ENCODE peak calls at places on chromosomes 1 and 21, in six cellular contexts. One of them, this sample, is unnamed.

GRCh38 chr1:188706742-188707141 is 1770.9 kb downstream of the BRINP3 start:
- DNase-seq in astrocyte of the cerebellum: peak; percentile 5
- DNase-seq in left ventricle myocardium inferior: no peak
- DNase-seq in kidney epithelial cell: peak; percentile 65
- DNase-seq in brain microvascular endothelial cell: peak; percentile 55
- DNase-seq in right lobe of liver: no peak
- DNase-seq in this sample: no peak

GRCh38 chr1:167746013-167746672 is 24.4 kb downstream of the MPZL1 start:
- DNase-seq in astrocyte of the cerebellum: no peak
- DNase-seq in left ventricle myocardium inferior: no peak
- DNase-seq in kidney epithelial cell: no peak
- DNase-seq in brain microvascular endothelial cell: no peak
- DNase-seq in right lobe of liver: no peak
- DNase-seq in this sample: no peak

GRCh38 chr1:60974524-60974923 is 107.8 kb upstream of the NFIA start:
- DNase-seq in astrocyte of the cerebellum: no peak
- DNase-seq in left ventricle myocardium inferior: no peak
- DNase-seq in kidney epithelial cell: no peak
- DNase-seq in brain microvascular endothelial cell: no peak
- DNase-seq in right lobe of liver: no peak
- DNase-seq in this sample: no peak

GRCh38 chr1:59900640-59901039 is 25.9 kb downstream of the CYP2J2 start:
- DNase-seq in astrocyte of the cerebellum: no peak
- DNase-seq in left ventricle myocardium inferior: no peak
- DNase-seq in kidney epithelial cell: no peak
- DNase-seq in brain microvascular endothelial cell: no peak
- DNase-seq in right lobe of liver: no peak
- DNase-seq in this sample: no peak

GRCh38 chr21:42107881-42108553 is 36.9 kb downstream of the UMODL1 start:
- DNase-seq in astrocyte of the cerebellum: peak; percentile 27
- DNase-seq in left ventricle myocardium inferior: peak; percentile 56
- DNase-seq in kidney epithelial cell: no peak
- DNase-seq in brain microvascular endothelial cell: no peak
- DNase-seq in right lobe of liver: peak; percentile 80
- DNase-seq in this sample: peak; percentile 39

GRCh38 chr1:167227934-167228378 is 7.3 kb downstream of the POU2F1 start:
- DNase-seq in astrocyte of the cerebellum: no peak
- DNase-seq in left ventricle myocardium inferior: no peak
- DNase-seq in kidney epithelial cell: no peak
- DNase-seq in brain microvascular endothelial cell: no peak
- DNase-seq in right lobe of liver: no peak
- DNase-seq in this sample: no peak

GRCh38 chr1:163824006-163824405 is 502.3 kb downstream of the NUF2 start:
- DNase-seq in astrocyte of the cerebellum: peak; percentile 55
- DNase-seq in left ventricle myocardium inferior: peak; percentile 54
- DNase-seq in kidney epithelial cell: peak; percentile 12
- DNase-seq in brain microvascular endothelial cell: peak; percentile 79
- DNase-seq in right lobe of liver: no peak
- DNase-seq in this sample: peak; percentile 36

GRCh38 chr1:178283409-178283808 is 189.5 kb downstream of the RASAL2 start:
- DNase-seq in astrocyte of the cerebellum: no peak
- DNase-seq in left ventricle myocardium inferior: no peak
- DNase-seq in kidney epithelial cell: no peak
- DNase-seq in brain microvascular endothelial cell: peak; percentile 53
- DNase-seq in right lobe of liver: no peak
- DNase-seq in this sample: no peak

GRCh38 chr21:25572895-25573310 is 34.4 kb downstream of the MRPL39 start:
- DNase-seq in astrocyte of the cerebellum: no peak
- DNase-seq in left ventricle myocardium inferior: no peak
- DNase-seq in kidney epithelial cell: no peak
- DNase-seq in brain microvascular endothelial cell: no peak
- DNase-seq in right lobe of liver: no peak
- DNase-seq in this sample: no peak

GRCh38 chr1:234599617-234600417 is 10.2 kb downstream of the IRF2BP2 start:
- DNase-seq in astrocyte of the cerebellum: peak; percentile 65
- DNase-seq in left ventricle myocardium inferior: peak; percentile 92
- DNase-seq in kidney epithelial cell: no peak
- DNase-seq in brain microvascular endothelial cell: peak; percentile 81
- DNase-seq in right lobe of liver: peak; percentile 92
- DNase-seq in this sample: peak; percentile 91

GRCh38 chr21:28633803-28634572 is 358.7 kb downstream of the LTN1 start:
- DNase-seq in astrocyte of the cerebellum: no peak
- DNase-seq in left ventricle myocardium inferior: peak; percentile 29
- DNase-seq in kidney epithelial cell: no peak
- DNase-seq in brain microvascular endothelial cell: peak; percentile 90
- DNase-seq in right lobe of liver: no peak
- DNase-seq in this sample: peak; percentile 32

GRCh38 chr1:34781844-34782391 is 904 bp downstream of the GJB3 start:
- DNase-seq in astrocyte of the cerebellum: no peak
- DNase-seq in left ventricle myocardium inferior: no peak
- DNase-seq in kidney epithelial cell: no peak
- DNase-seq in brain microvascular endothelial cell: no peak
- DNase-seq in right lobe of liver: no peak
- DNase-seq in this sample: no peak
- H3K4me3 ChIP-seq in astrocyte of the cerebellum: no peak overlapping the region
- H3K4me3 ChIP-seq in left ventricle myocardium inferior: peak overlapping the region; percentile 54
- H3K4me3 ChIP-seq in kidney epithelial cell: peak overlapping the region; percentile 60
- H3K4me3 ChIP-seq in brain microvascular endothelial cell: no peak overlapping the region
- H3K4me3 ChIP-seq in right lobe of liver: peak overlapping the region; percentile 40
- H3K4me3 ChIP-seq in this sample: no peak overlapping the region

DNA sequence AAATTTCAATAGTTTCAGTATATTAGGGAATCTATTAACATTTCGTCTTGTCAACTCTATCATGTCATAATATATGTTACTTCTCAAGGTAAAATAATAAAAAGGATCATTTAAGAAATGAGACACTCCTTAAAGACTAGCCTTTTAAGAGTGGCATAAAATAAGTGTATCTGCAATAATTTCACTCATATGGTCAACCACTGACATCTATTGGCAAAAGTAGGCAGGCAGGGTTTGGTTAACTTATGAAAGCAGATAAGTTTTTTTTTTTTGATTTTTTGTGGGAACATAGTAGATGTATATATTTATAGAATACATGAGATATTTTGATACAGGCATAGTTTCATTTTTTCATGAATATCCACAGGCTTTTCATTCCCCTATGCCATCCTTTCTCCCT is 5.5 kb upstream of the RGS21 start:
- DNase-seq in astrocyte of the cerebellum: peak; percentile 54
- DNase-seq in left ventricle myocardium inferior: no peak
- DNase-seq in kidney epithelial cell: peak; percentile 1
- DNase-seq in brain microvascular endothelial cell: peak; percentile 48
- DNase-seq in right lobe of liver: no peak
- DNase-seq in this sample: no peak
- TF ChIP-seq CTCF in astrocyte of the cerebellum: peak; percentile 63
- TF ChIP-seq CTCF in left ventricle myocardium inferior: peak; percentile 58
- TF ChIP-seq CTCF in kidney epithelial cell: peak; percentile 59
- TF ChIP-seq CTCF in brain microvascular endothelial cell: peak; percentile 64
- TF ChIP-seq CTCF in right lobe of liver: peak; percentile 17
- TF ChIP-seq CTCF in this sample: peak; percentile 56

GRCh38 chr1:7862211-7863060 is 9.6 kb upstream of the UTS2 start:
- DNase-seq in astrocyte of the cerebellum: no peak
- DNase-seq in left ventricle myocardium inferior: no peak
- DNase-seq in kidney epithelial cell: no peak
- DNase-seq in brain microvascular endothelial cell: no peak
- DNase-seq in right lobe of liver: no peak
- DNase-seq in this sample: no peak

GRCh38 chr1:7861452-7861851 is 8.6 kb upstream of the UTS2 start:
- DNase-seq in astrocyte of the cerebellum: no peak
- DNase-seq in left ventricle myocardium inferior: no peak
- DNase-seq in kidney epithelial cell: no peak
- DNase-seq in brain microvascular endothelial cell: no peak
- DNase-seq in right lobe of liver: no peak
- DNase-seq in this sample: no peak

GRCh38 chr1:7859406-7859805 is 6.5 kb upstream of the UTS2 start:
- DNase-seq in astrocyte of the cerebellum: no peak
- DNase-seq in left ventricle myocardium inferior: no peak
- DNase-seq in kidney epithelial cell: no peak
- DNase-seq in brain microvascular endothelial cell: no peak
- DNase-seq in right lobe of liver: no peak
- DNase-seq in this sample: no peak

GRCh38 chr1:7857951-7858350 is 5.1 kb upstream of the UTS2 start:
- DNase-seq in astrocyte of the cerebellum: no peak
- DNase-seq in left ventricle myocardium inferior: no peak
- DNase-seq in kidney epithelial cell: no peak
- DNase-seq in brain microvascular endothelial cell: no peak
- DNase-seq in right lobe of liver: no peak
- DNase-seq in this sample: no peak

DNA sequence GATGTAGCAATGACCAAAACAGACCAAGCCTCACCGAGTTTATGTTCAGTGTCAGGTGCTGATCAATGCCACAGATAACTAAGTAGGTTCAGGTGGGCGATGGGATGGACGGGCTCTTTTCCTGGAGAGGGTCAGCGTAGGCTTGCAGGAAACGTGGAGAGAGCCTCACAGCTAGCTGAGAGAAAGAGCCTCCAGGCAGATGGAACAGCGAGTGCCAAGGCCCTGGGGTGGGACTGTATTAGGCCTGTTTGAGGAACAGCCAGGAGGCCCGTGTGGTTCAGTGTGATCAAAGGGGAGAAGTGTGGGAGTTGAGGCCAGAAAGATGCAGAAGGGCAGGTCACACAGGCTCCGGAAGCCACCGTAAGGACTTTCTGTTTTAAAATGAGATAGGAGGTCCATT is 7.3 kb upstream of the UTS2 start:
- DNase-seq in astrocyte of the cerebellum: no peak
- DNase-seq in left ventricle myocardium inferior: no peak
- DNase-seq in kidney epithelial cell: no peak
- DNase-seq in brain microvascular endothelial cell: no peak
- DNase-seq in right lobe of liver: no peak
- DNase-seq in this sample: no peak
- H3K4me3 ChIP-seq in astrocyte of the cerebellum: no peak overlapping the region
- H3K4me3 ChIP-seq in left ventricle myocardium inferior: no peak overlapping the region
- H3K4me3 ChIP-seq in kidney epithelial cell: no peak overlapping the region
- H3K4me3 ChIP-seq in brain microvascular endothelial cell: no peak overlapping the region
- H3K4me3 ChIP-seq in right lobe of liver: no peak overlapping the region
- H3K4me3 ChIP-seq in this sample: no peak overlapping the region

DNA sequence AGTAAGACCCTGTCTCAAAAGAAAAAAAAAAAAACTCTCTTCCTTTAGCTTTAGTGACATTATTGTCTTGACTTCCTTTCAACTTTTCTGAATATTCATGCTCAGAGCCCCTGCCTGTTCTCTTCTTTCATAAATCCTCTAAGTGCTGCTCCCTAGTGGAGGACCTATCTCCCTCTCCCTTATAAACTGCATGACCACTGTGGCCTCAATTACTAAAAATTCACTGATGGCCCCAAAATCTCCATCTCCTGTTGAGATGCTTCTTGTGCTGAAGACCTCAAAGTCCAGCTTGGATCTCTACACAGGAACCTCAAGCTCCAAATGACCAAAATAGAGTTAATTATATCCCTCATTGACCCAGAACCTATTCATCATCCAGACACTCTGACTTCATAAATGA is 7.8 kb downstream of the ITLN1 start:
- DNase-seq in astrocyte of the cerebellum: no peak
- DNase-seq in left ventricle myocardium inferior: no peak
- DNase-seq in kidney epithelial cell: no peak
- DNase-seq in brain microvascular endothelial cell: no peak
- DNase-seq in right lobe of liver: no peak
- DNase-seq in this sample: no peak
- TF ChIP-seq CTCF in astrocyte of the cerebellum: no peak
- TF ChIP-seq CTCF in left ventricle myocardium inferior: peak; percentile 13
- TF ChIP-seq CTCF in kidney epithelial cell: no peak
- TF ChIP-seq CTCF in brain microvascular endothelial cell: no peak
- TF ChIP-seq CTCF in right lobe of liver: peak; percentile 38
- TF ChIP-seq CTCF in this sample: no peak

GRCh38 chr1:25641329-25641725 is 24.7 kb downstream of the MAN1C1 start:
- DNase-seq in astrocyte of the cerebellum: no peak
- DNase-seq in left ventricle myocardium inferior: no peak
- DNase-seq in kidney epithelial cell: no peak
- DNase-seq in brain microvascular endothelial cell: no peak
- DNase-seq in right lobe of liver: no peak
- DNase-seq in this sample: no peak

GRCh38 chr1:25642710-25643109 is 26.1 kb downstream of the MAN1C1 start:
- DNase-seq in astrocyte of the cerebellum: peak; percentile 12
- DNase-seq in left ventricle myocardium inferior: no peak
- DNase-seq in kidney epithelial cell: no peak
- DNase-seq in brain microvascular endothelial cell: peak; percentile 41
- DNase-seq in right lobe of liver: no peak
- DNase-seq in this sample: no peak

GRCh38 chr1:25640646-25641328 is 24.2 kb downstream of the MAN1C1 start:
- DNase-seq in astrocyte of the cerebellum: no peak
- DNase-seq in left ventricle myocardium inferior: no peak
- DNase-seq in kidney epithelial cell: no peak
- DNase-seq in brain microvascular endothelial cell: no peak
- DNase-seq in right lobe of liver: no peak
- DNase-seq in this sample: no peak

GRCh38 chr1:25643962-25644361 is 27.4 kb downstream of the MAN1C1 start:
- DNase-seq in astrocyte of the cerebellum: no peak
- DNase-seq in left ventricle myocardium inferior: no peak
- DNase-seq in kidney epithelial cell: no peak
- DNase-seq in brain microvascular endothelial cell: no peak
- DNase-seq in right lobe of liver: no peak
- DNase-seq in this sample: no peak

DNA sequence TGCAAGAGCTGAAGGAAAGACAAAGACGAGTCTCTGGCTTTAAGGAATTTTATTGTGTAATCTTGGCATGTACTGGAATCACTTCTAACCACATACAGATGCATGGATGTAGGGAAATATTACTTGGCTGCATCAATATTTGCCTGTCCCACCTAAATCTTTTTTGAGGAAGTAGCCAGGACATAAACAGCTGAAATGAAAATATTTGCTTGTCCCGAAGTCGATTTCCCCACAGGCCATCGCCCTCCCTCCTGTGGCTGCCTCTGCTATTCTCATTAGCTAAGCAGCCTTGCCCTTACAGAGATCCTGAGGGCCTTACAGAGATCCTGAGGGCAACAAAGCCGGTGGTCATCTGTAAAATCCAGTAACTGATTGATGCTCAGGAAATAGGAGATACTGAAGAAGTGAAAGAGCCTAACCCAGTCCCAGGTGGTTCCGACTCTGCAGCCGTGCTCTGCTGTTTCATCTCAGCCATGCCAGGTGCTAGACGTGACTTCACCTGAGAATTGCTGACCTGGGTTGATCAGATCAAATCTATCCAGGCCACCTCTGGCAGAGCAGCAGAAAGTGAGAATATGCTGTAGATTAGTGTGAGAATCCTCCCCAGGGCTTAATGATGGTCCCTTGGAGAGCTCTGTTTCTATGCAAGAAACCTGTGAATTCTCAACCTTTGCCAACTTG is 25.5 kb downstream of the MAN1C1 start:
- DNase-seq in astrocyte of the cerebellum: peak; percentile 13
- DNase-seq in left ventricle myocardium inferior: no peak
- DNase-seq in kidney epithelial cell: no peak
- DNase-seq in brain microvascular endothelial cell: no peak
- DNase-seq in right lobe of liver: no peak
- DNase-seq in this sample: no peak
- H3K4me3 ChIP-seq in astrocyte of the cerebellum: no peak overlapping the region
- H3K4me3 ChIP-seq in left ventricle myocardium inferior: peak overlapping the region; percentile 2
- H3K4me3 ChIP-seq in kidney epithelial cell: no peak overlapping the region
- H3K4me3 ChIP-seq in brain microvascular endothelial cell: no peak overlapping the region
- H3K4me3 ChIP-seq in right lobe of liver: no peak overlapping the region
- H3K4me3 ChIP-seq in this sample: peak overlapping the region; percentile 9

GRCh38 chr1:75265792-75266191 is 131.6 kb downstream of the LHX8 start:
- DNase-seq in astrocyte of the cerebellum: peak; percentile 28
- DNase-seq in left ventricle myocardium inferior: no peak
- DNase-seq in kidney epithelial cell: peak; percentile 10
- DNase-seq in brain microvascular endothelial cell: peak; percentile 16
- DNase-seq in right lobe of liver: no peak
- DNase-seq in this sample: no peak
- TF ChIP-seq CTCF in astrocyte of the cerebellum: peak; percentile 61
- TF ChIP-seq CTCF in left ventricle myocardium inferior: peak; percentile 66
- TF ChIP-seq CTCF in kidney epithelial cell: peak; percentile 48
- TF ChIP-seq CTCF in brain microvascular endothelial cell: peak; percentile 59
- TF ChIP-seq CTCF in right lobe of liver: peak; percentile 64
- TF ChIP-seq CTCF in this sample: peak; percentile 66

This sample was measured in heart right ventricle.